ENCODE peak calls at places on chromosome 21, in six cellular contexts. One of them, this sample, is unnamed. For H3K4me1, the result is how much of the 10 kb centered on the place peaks cover.

GRCh38 chr21:36260030-36260787 is 59.8 kb upstream of the MORC3 start:
- DNase-seq in heart right ventricle: no peak
- DNase-seq in mammary epithelial cell: peak
- DNase-seq in cardiac muscle cell: peak
- DNase-seq in right atrium auricular region: no peak
- DNase-seq in left ventricle myocardium inferior: no peak
- DNase-seq in this sample: no peak

GRCh38 chr21:44658913-44659595 is 1.3 kb downstream of the KRTAP12-3 start:
- DNase-seq in heart right ventricle: no peak
- DNase-seq in right atrium auricular region: no peak
- DNase-seq in cardiac muscle cell: no peak
- DNase-seq in mammary epithelial cell: no peak
- DNase-seq in left ventricle myocardium inferior: no peak
- DNase-seq in this sample: no peak

GRCh38 chr21:37273440-37273839 is 6.3 kb upstream of the VPS26C start:
- DNase-seq in left ventricle myocardium inferior: no peak
- DNase-seq in cardiac muscle cell: no peak
- DNase-seq in right atrium auricular region: no peak
- DNase-seq in heart right ventricle: no peak
- DNase-seq in mammary epithelial cell: no peak
- DNase-seq in this sample: no peak

GRCh38 chr21:14600569-14601308 is 54.6 kb upstream of the SAMSN1 start:
- DNase-seq in cardiac muscle cell: no peak
- DNase-seq in heart right ventricle: no peak
- DNase-seq in right atrium auricular region: no peak
- DNase-seq in mammary epithelial cell: no peak
- DNase-seq in left ventricle myocardium inferior: no peak
- DNase-seq in this sample: no peak

GRCh38 chr21:17542371-17542992 is 29.6 kb downstream of the CXADR start:
- DNase-seq in right atrium auricular region: no peak
- DNase-seq in left ventricle myocardium inferior: no peak
- DNase-seq in heart right ventricle: no peak
- DNase-seq in mammary epithelial cell: no peak
- DNase-seq in cardiac muscle cell: peak
- DNase-seq in this sample: no peak

GRCh38 chr21:22278366-22278765 is 1280.2 kb downstream of the NCAM2 start:
- DNase-seq in cardiac muscle cell: no peak
- DNase-seq in mammary epithelial cell: no peak
- DNase-seq in right atrium auricular region: no peak
- DNase-seq in heart right ventricle: no peak
- DNase-seq in left ventricle myocardium inferior: no peak
- DNase-seq in this sample: no peak

GRCh38 chr21:37670883-37671282 is 245.4 kb downstream of the KCNJ6 start:
- DNase-seq in heart right ventricle: no peak
- DNase-seq in right atrium auricular region: no peak
- DNase-seq in left ventricle myocardium inferior: no peak
- DNase-seq in mammary epithelial cell: peak
- DNase-seq in cardiac muscle cell: no peak
- DNase-seq in this sample: no peak

GRCh38 chr21:45466330-45467220 is 61.6 kb downstream of the COL18A1 start:
- DNase-seq in mammary epithelial cell: no peak
- DNase-seq in left ventricle myocardium inferior: peak
- DNase-seq in heart right ventricle: no peak
- DNase-seq in cardiac muscle cell: no peak
- DNase-seq in right atrium auricular region: no peak
- DNase-seq in this sample: no peak

GRCh38 chr21:46634966-46635323 is 529 bp upstream of the PRMT2 start:
- DNase-seq in left ventricle myocardium inferior: no peak
- DNase-seq in heart right ventricle: no peak
- DNase-seq in cardiac muscle cell: peak
- DNase-seq in mammary epithelial cell: peak
- DNase-seq in right atrium auricular region: peak
- DNase-seq in this sample: peak

DNA sequence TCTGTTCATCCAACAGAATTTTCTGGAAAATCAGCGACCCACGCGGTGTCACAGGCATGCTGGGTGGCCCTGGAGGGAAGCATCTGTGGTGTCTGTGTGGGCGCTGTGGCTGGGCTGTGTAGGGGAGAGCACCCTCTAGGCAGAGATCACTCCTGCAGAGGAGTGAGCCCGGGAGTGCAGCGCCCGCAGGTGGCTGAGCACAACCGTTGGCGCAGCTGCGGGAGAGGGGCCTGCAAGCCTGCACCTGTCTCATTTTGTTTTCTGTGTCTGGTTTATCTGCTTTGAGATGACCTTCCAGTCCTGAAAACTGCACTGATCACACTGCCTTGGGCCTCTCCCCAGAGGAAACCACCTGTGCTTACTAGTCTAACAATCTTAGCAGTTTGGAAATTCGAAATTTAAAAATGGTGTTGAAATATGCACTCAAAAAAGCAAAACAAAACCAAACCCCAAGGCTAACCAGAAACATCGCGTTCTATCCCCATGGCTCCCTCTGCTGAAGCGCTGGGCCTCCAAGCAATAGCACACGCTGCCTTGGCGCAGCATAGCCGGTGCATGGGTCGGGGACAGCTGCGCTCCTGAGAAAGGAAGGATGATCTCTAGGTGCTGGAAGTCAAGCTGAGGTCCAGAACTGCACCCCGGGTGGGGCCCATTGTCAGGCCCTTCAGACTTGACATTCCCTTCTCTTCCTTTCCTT is 4.8 kb downstream of the FAM3B start:
- DNase-seq in heart right ventricle: no peak
- DNase-seq in right atrium auricular region: no peak
- DNase-seq in cardiac muscle cell: no peak
- DNase-seq in left ventricle myocardium inferior: no peak
- DNase-seq in mammary epithelial cell: no peak
- DNase-seq in this sample: no peak
- H3K4me1 ChIP-seq in heart right ventricle: under half
- H3K4me1 ChIP-seq in right atrium auricular region: under half
- H3K4me1 ChIP-seq in cardiac muscle cell: under half
- H3K4me1 ChIP-seq in left ventricle myocardium inferior: under half
- H3K4me1 ChIP-seq in mammary epithelial cell: under half
- H3K4me1 ChIP-seq in this sample: under half

GRCh38 chr21:32455548-32455947 is 43.0 kb downstream of the EVA1C start:
- DNase-seq in heart right ventricle: no peak
- DNase-seq in right atrium auricular region: no peak
- DNase-seq in left ventricle myocardium inferior: no peak
- DNase-seq in mammary epithelial cell: no peak
- DNase-seq in cardiac muscle cell: no peak
- DNase-seq in this sample: no peak

GRCh38 chr21:32459972-32460371 is 47.5 kb downstream of the EVA1C start:
- DNase-seq in heart right ventricle: no peak
- DNase-seq in left ventricle myocardium inferior: no peak
- DNase-seq in mammary epithelial cell: no peak
- DNase-seq in right atrium auricular region: no peak
- DNase-seq in cardiac muscle cell: no peak
- DNase-seq in this sample: no peak

GRCh38 chr21:32457360-32457840 is 44.9 kb downstream of the EVA1C start:
- DNase-seq in heart right ventricle: peak
- DNase-seq in cardiac muscle cell: peak
- DNase-seq in mammary epithelial cell: no peak
- DNase-seq in left ventricle myocardium inferior: peak
- DNase-seq in right atrium auricular region: no peak
- DNase-seq in this sample: no peak

GRCh38 chr21:32457962-32458361 is 45.5 kb downstream of the EVA1C start:
- DNase-seq in left ventricle myocardium inferior: no peak
- DNase-seq in mammary epithelial cell: no peak
- DNase-seq in right atrium auricular region: no peak
- DNase-seq in heart right ventricle: no peak
- DNase-seq in cardiac muscle cell: no peak
- DNase-seq in this sample: no peak

GRCh38 chr21:32456497-32456918 is 44.0 kb downstream of the EVA1C start:
- DNase-seq in cardiac muscle cell: peak
- DNase-seq in right atrium auricular region: no peak
- DNase-seq in left ventricle myocardium inferior: no peak
- DNase-seq in mammary epithelial cell: no peak
- DNase-seq in heart right ventricle: no peak
- DNase-seq in this sample: no peak
- H3K27ac ChIP-seq in cardiac muscle cell: no peak
- H3K27ac ChIP-seq in right atrium auricular region: peak
- H3K27ac ChIP-seq in left ventricle myocardium inferior: peak
- H3K27ac ChIP-seq in mammary epithelial cell: no peak
- H3K27ac ChIP-seq in heart right ventricle: peak
- H3K27ac ChIP-seq in this sample: peak

DNA sequence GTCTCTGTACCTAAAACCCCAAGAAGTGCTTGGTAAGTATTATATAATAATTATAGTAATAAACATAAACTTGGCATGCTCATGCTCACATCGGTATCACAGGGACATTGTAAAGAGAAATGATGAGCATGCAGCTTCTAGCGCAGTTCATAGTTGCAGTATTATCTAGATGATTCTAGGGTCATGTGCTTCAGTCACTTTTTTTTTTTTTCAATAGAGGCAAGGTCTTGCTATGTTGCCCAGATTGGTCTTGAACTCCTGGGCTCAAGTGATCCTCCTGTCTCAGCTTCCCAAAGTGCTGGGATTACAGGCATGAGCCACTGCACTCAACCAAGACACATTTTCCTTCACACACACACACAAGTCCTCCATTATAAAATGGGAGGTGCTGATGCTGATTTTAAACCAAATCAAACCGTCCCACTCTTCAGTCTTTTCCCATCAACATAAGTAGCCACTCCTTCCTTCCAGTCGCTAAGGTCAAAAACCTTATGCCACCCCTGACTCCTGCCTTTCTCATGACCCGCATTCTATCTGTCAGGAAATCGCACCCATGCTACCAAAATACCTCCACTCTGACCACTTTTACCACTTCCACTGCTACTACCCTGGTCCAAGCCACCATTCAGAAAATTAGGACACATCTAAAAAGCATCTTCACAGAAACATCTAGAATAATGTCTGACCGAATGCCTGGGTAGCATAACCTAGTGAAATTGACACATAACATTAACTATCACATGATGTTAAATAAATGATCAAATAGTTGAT is 28.2 kb upstream of the IFNGR2 start:
- DNase-seq in heart right ventricle: no peak
- DNase-seq in mammary epithelial cell: no peak
- DNase-seq in right atrium auricular region: no peak
- DNase-seq in cardiac muscle cell: no peak
- DNase-seq in left ventricle myocardium inferior: no peak
- DNase-seq in this sample: no peak
- H3K4me1 ChIP-seq in heart right ventricle: under half
- H3K4me1 ChIP-seq in mammary epithelial cell: under half
- H3K4me1 ChIP-seq in right atrium auricular region: under half
- H3K4me1 ChIP-seq in cardiac muscle cell: under half
- H3K4me1 ChIP-seq in left ventricle myocardium inferior: under half
- H3K4me1 ChIP-seq in this sample: under half

GRCh38 chr21:26125433-26126167 is 45.0 kb downstream of the APP start:
- DNase-seq in cardiac muscle cell: no peak
- DNase-seq in heart right ventricle: no peak
- DNase-seq in left ventricle myocardium inferior: no peak
- DNase-seq in mammary epithelial cell: no peak
- DNase-seq in right atrium auricular region: no peak
- DNase-seq in this sample: no peak
- H3K27ac ChIP-seq in cardiac muscle cell: peak
- H3K27ac ChIP-seq in heart right ventricle: no peak
- H3K27ac ChIP-seq in left ventricle myocardium inferior: peak
- H3K27ac ChIP-seq in mammary epithelial cell: no peak
- H3K27ac ChIP-seq in right atrium auricular region: peak
- H3K27ac ChIP-seq in this sample: peak

GRCh38 chr21:38986460-38987395 is 181.0 kb downstream of the ETS2 start:
- DNase-seq in heart right ventricle: no peak
- DNase-seq in right atrium auricular region: no peak
- DNase-seq in mammary epithelial cell: no peak
- DNase-seq in left ventricle myocardium inferior: no peak
- DNase-seq in cardiac muscle cell: no peak
- DNase-seq in this sample: no peak

GRCh38 chr21:38987551-38988210 is 182.0 kb downstream of the ETS2 start:
- DNase-seq in mammary epithelial cell: no peak
- DNase-seq in heart right ventricle: no peak
- DNase-seq in right atrium auricular region: no peak
- DNase-seq in cardiac muscle cell: no peak
- DNase-seq in left ventricle myocardium inferior: no peak
- DNase-seq in this sample: no peak

GRCh38 chr21:38989097-38989744 is 183.5 kb downstream of the ETS2 start:
- DNase-seq in right atrium auricular region: no peak
- DNase-seq in cardiac muscle cell: no peak
- DNase-seq in mammary epithelial cell: no peak
- DNase-seq in left ventricle myocardium inferior: no peak
- DNase-seq in heart right ventricle: no peak
- DNase-seq in this sample: no peak

GRCh38 chr21:38989745-38990423 is 184.2 kb downstream of the ETS2 start:
- DNase-seq in left ventricle myocardium inferior: no peak
- DNase-seq in heart right ventricle: no peak
- DNase-seq in cardiac muscle cell: peak
- DNase-seq in mammary epithelial cell: peak
- DNase-seq in right atrium auricular region: no peak
- DNase-seq in this sample: no peak

DNA sequence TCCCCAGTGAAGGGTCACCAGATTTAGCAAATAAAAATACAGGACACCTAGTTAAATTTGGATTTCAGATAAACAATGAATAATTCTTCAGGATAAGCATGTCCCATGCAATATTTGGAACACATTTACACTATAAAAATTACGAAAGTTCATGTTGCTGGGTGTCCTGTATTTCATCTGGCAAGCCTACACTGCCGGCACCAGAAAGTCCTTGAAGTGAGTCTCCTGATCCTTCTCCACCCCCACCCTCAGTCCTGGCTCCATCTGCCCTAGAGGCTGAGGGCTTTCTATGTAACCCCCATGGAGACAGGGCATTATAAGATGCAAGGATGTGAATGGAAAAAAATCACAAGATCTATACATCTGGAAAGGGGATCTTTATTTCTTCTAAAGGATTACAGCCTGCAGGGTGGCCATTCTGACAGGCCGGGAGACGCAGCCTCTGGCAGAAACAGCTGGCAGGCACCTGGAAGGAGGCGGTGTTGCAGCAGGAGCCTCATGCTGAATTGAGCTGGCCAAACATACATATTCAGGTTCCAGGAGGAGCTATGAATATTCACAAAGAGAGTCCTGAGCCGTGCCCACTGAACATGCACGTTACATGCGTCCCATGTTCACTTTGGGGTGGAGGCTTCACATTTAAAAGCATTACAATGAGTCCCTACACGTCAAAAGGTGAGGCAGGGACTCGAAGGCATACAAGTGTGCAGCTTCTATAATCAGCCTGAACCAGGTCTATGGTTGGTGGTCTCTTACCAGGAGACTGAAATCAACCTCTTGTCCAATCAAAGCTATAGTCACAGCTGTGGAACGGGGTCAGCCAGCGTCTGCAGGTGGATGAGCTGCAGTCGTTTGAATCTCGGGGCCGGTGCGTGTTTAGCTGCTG is 182.7 kb downstream of the ETS2 start:
- DNase-seq in mammary epithelial cell: no peak
- DNase-seq in heart right ventricle: no peak
- DNase-seq in cardiac muscle cell: no peak
- DNase-seq in right atrium auricular region: no peak
- DNase-seq in left ventricle myocardium inferior: no peak
- DNase-seq in this sample: no peak
- H3K4me1 ChIP-seq in mammary epithelial cell: half or more
- H3K4me1 ChIP-seq in heart right ventricle: half or more
- H3K4me1 ChIP-seq in cardiac muscle cell: half or more
- H3K4me1 ChIP-seq in right atrium auricular region: half or more
- H3K4me1 ChIP-seq in left ventricle myocardium inferior: half or more
- H3K4me1 ChIP-seq in this sample: half or more